ENCODE peak calls at places on chromosome 17, in six cellular contexts. One of them, this sample, is unnamed.

GRCh38 chr17:22233382-22233781 is 541.1 kb downstream of the KCNJ18 start:
- DNase-seq in colonic mucosa: no peak
- DNase-seq in gastrocnemius medialis: no peak
- DNase-seq in cardiac fibroblast: no peak
- DNase-seq in nephron progenitor cell: no peak
- DNase-seq in PC-9: no peak
- DNase-seq in this sample: no peak

GRCh38 chr17:72381597-72382397 is 261.0 kb downstream of the SOX9 start:
- DNase-seq in colonic mucosa: no peak
- DNase-seq in gastrocnemius medialis: no peak
- DNase-seq in cardiac fibroblast: no peak
- DNase-seq in nephron progenitor cell: peak; percentile 37
- DNase-seq in PC-9: no peak
- DNase-seq in this sample: no peak

GRCh38 chr17:34572483-34572882 is 6.9 kb upstream of the TMEM132E start:
- DNase-seq in colonic mucosa: no peak
- DNase-seq in gastrocnemius medialis: no peak
- DNase-seq in cardiac fibroblast: no peak
- DNase-seq in nephron progenitor cell: no peak
- DNase-seq in PC-9: no peak
- DNase-seq in this sample: no peak

GRCh38 chr17:57519199-57519598 is 225.9 kb downstream of the CCDC182 start:
- DNase-seq in colonic mucosa: no peak
- DNase-seq in gastrocnemius medialis: no peak
- DNase-seq in cardiac fibroblast: no peak
- DNase-seq in nephron progenitor cell: peak; percentile 46
- DNase-seq in PC-9: peak; percentile 25
- DNase-seq in this sample: peak; percentile 8

GRCh38 chr17:56351675-56352074 is 198.4 kb downstream of the ANKFN1 start:
- DNase-seq in colonic mucosa: no peak
- DNase-seq in gastrocnemius medialis: no peak
- DNase-seq in cardiac fibroblast: no peak
- DNase-seq in nephron progenitor cell: no peak
- DNase-seq in PC-9: no peak
- DNase-seq in this sample: no peak

GRCh38 chr17:13864551-13864950 is 204.8 kb upstream of the COX10 start:
- DNase-seq in colonic mucosa: no peak
- DNase-seq in gastrocnemius medialis: no peak
- DNase-seq in cardiac fibroblast: peak; percentile 54
- DNase-seq in nephron progenitor cell: no peak
- DNase-seq in PC-9: no peak
- DNase-seq in this sample: peak; percentile 32

GRCh38 chr17:38725066-38725465 is 5.1 kb upstream of the CISD3 start:
- DNase-seq in colonic mucosa: no peak
- DNase-seq in gastrocnemius medialis: no peak
- DNase-seq in cardiac fibroblast: no peak
- DNase-seq in nephron progenitor cell: no peak
- DNase-seq in PC-9: no peak
- DNase-seq in this sample: no peak

GRCh38 chr17:31424944-31425582 is 33.6 kb downstream of the RAB11FIP4 start:
- DNase-seq in colonic mucosa: no peak
- DNase-seq in gastrocnemius medialis: no peak
- DNase-seq in cardiac fibroblast: no peak
- DNase-seq in nephron progenitor cell: peak; percentile 56
- DNase-seq in PC-9: no peak
- DNase-seq in this sample: no peak

GRCh38 chr17:73301359-73301758 is 10.4 kb downstream of the CDC42EP4 start:
- DNase-seq in colonic mucosa: no peak
- DNase-seq in gastrocnemius medialis: no peak
- DNase-seq in cardiac fibroblast: no peak
- DNase-seq in nephron progenitor cell: no peak
- DNase-seq in PC-9: no peak
- DNase-seq in this sample: no peak

GRCh38 chr17:49549691-49550678 is 25.7 kb upstream of the NXPH3 start:
- DNase-seq in colonic mucosa: no peak
- DNase-seq in gastrocnemius medialis: no peak
- DNase-seq in cardiac fibroblast: no peak
- DNase-seq in nephron progenitor cell: no peak
- DNase-seq in PC-9: no peak
- DNase-seq in this sample: no peak

GRCh38 chr17:61015966-61016365 is 338.3 kb downstream of the BCAS3 start:
- DNase-seq in colonic mucosa: no peak
- DNase-seq in gastrocnemius medialis: no peak
- DNase-seq in cardiac fibroblast: no peak
- DNase-seq in nephron progenitor cell: no peak
- DNase-seq in PC-9: no peak
- DNase-seq in this sample: no peak

GRCh38 chr17:31697838-31698237 is 161.2 kb downstream of the COPRS start:
- DNase-seq in colonic mucosa: no peak
- DNase-seq in gastrocnemius medialis: no peak
- DNase-seq in cardiac fibroblast: no peak
- DNase-seq in nephron progenitor cell: no peak
- DNase-seq in PC-9: no peak
- DNase-seq in this sample: no peak

GRCh38 chr17:4087911-4088693 is 54.7 kb downstream of the ZZEF1 start:
- DNase-seq in colonic mucosa: no peak
- DNase-seq in gastrocnemius medialis: no peak
- DNase-seq in cardiac fibroblast: no peak
- DNase-seq in nephron progenitor cell: no peak
- DNase-seq in PC-9: peak; percentile 40
- DNase-seq in this sample: peak; percentile 21

GRCh38 chr17:6099492-6099891 is 29.3 kb downstream of the WSCD1 start:
- DNase-seq in colonic mucosa: no peak
- DNase-seq in gastrocnemius medialis: no peak
- DNase-seq in cardiac fibroblast: no peak
- DNase-seq in nephron progenitor cell: no peak
- DNase-seq in PC-9: no peak
- DNase-seq in this sample: no peak

GRCh38 chr17:21209511-21210175 is 4.3 kb downstream of the TMEM11 start:
- DNase-seq in colonic mucosa: peak; percentile 82
- DNase-seq in gastrocnemius medialis: peak; percentile 89
- DNase-seq in cardiac fibroblast: no peak
- DNase-seq in nephron progenitor cell: no peak
- DNase-seq in PC-9: no peak
- DNase-seq in this sample: no peak

GRCh38 chr17:66451188-66452149 is 149.1 kb downstream of the PRKCA start:
- DNase-seq in colonic mucosa: peak; percentile 82
- DNase-seq in gastrocnemius medialis: no peak
- DNase-seq in cardiac fibroblast: no peak
- DNase-seq in nephron progenitor cell: peak; percentile 17
- DNase-seq in PC-9: no peak
- DNase-seq in this sample: no peak

GRCh38 chr17:4880850-4881249 is 18.5 kb upstream of the C17orf107 start:
- DNase-seq in colonic mucosa: no peak
- DNase-seq in gastrocnemius medialis: no peak
- DNase-seq in cardiac fibroblast: no peak
- DNase-seq in nephron progenitor cell: no peak
- DNase-seq in PC-9: no peak
- DNase-seq in this sample: no peak

GRCh38 chr17:79799538-79800324 is 2.9 kb upstream of the CBX8 start:
- DNase-seq in colonic mucosa: no peak
- DNase-seq in gastrocnemius medialis: no peak
- DNase-seq in cardiac fibroblast: no peak
- DNase-seq in nephron progenitor cell: no peak
- DNase-seq in PC-9: no peak
- DNase-seq in this sample: no peak

GRCh38 chr17:31147507-31148202 is 52.9 kb downstream of the NF1 start:
- DNase-seq in colonic mucosa: no peak
- DNase-seq in gastrocnemius medialis: no peak
- DNase-seq in cardiac fibroblast: peak; percentile 26
- DNase-seq in nephron progenitor cell: no peak
- DNase-seq in PC-9: no peak
- DNase-seq in this sample: peak; percentile 40

GRCh38 chr17:4142107-4142900 is 526 bp downstream of the ZZEF1 start:
- DNase-seq in colonic mucosa: peak; percentile 46
- DNase-seq in gastrocnemius medialis: no peak
- DNase-seq in cardiac fibroblast: peak; percentile 39
- DNase-seq in nephron progenitor cell: peak; percentile 65
- DNase-seq in PC-9: no peak
- DNase-seq in this sample: no peak

GRCh38 chr17:34146440-34147043 is 108.5 kb upstream of the CCL2 start:
- DNase-seq in colonic mucosa: peak; percentile 72
- DNase-seq in gastrocnemius medialis: no peak
- DNase-seq in cardiac fibroblast: no peak
- DNase-seq in nephron progenitor cell: peak; percentile 58
- DNase-seq in PC-9: peak; percentile 40
- DNase-seq in this sample: peak; percentile 0

GRCh38 chr17:79332011-79332410 is 257.4 kb downstream of the ENGASE start:
- DNase-seq in colonic mucosa: no peak
- DNase-seq in gastrocnemius medialis: no peak
- DNase-seq in cardiac fibroblast: no peak
- DNase-seq in nephron progenitor cell: no peak
- DNase-seq in PC-9: no peak
- DNase-seq in this sample: no peak

GRCh38 chr17:30160419-30161172 is 44.0 kb downstream of the NSRP1 start:
- DNase-seq in colonic mucosa: no peak
- DNase-seq in gastrocnemius medialis: no peak
- DNase-seq in cardiac fibroblast: no peak
- DNase-seq in nephron progenitor cell: no peak
- DNase-seq in PC-9: no peak
- DNase-seq in this sample: no peak

DNA sequence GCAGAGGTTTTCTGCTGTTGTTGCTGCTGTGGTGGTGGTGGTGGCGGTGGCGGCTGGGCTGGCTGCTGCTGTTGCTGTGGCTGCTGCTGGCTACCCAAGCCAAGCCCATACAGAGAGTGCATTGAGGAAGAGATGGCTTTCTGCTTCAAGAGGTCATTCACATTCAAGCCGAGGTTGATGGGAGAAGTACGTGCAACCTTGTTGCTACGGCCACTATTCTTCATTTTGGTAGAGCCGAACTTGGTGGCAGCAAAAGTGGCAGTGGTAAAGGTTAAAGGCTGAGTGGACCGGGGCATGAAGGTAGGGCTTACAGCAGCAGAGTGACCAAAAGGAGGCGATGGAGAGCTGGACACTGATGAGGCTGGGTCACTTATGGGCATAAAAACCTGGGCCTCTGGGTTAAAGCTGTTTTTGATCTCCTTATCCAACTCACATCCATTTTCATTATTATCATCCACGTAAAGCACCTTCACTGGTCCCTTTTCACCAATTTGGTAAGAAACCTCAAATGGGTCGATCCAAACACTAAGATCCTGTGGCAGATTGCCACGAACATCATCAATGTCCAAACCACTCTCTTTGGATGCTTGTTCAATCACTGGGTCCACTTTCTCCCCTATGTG is 2.8 kb downstream of the TOB1 start:
- DNase-seq in colonic mucosa: peak; percentile 71
- DNase-seq in gastrocnemius medialis: no peak
- DNase-seq in cardiac fibroblast: peak; percentile 50
- DNase-seq in nephron progenitor cell: peak; percentile 46
- DNase-seq in PC-9: no peak
- DNase-seq in this sample: peak; percentile 63
- TF ChIP-seq CTCF in colonic mucosa: peak; percentile 50
- TF ChIP-seq CTCF in gastrocnemius medialis: peak; percentile 66
- TF ChIP-seq CTCF in cardiac fibroblast: peak; percentile 72
- TF ChIP-seq CTCF in nephron progenitor cell: peak; percentile 41
- TF ChIP-seq CTCF in PC-9: peak; percentile 72
- TF ChIP-seq CTCF in this sample: peak; percentile 75

GRCh38 chr17:48228720-48229119 is 121.2 kb downstream of the SNX11 start:
- DNase-seq in colonic mucosa: no peak
- DNase-seq in gastrocnemius medialis: no peak
- DNase-seq in cardiac fibroblast: no peak
- DNase-seq in nephron progenitor cell: no peak
- DNase-seq in PC-9: no peak
- DNase-seq in this sample: no peak
- TF ChIP-seq CTCF in colonic mucosa: no peak
- TF ChIP-seq CTCF in gastrocnemius medialis: no peak
- TF ChIP-seq CTCF in cardiac fibroblast: no peak
- TF ChIP-seq CTCF in nephron progenitor cell: no peak
- TF ChIP-seq CTCF in PC-9: no peak
- TF ChIP-seq CTCF in this sample: no peak

GRCh38 chr17:69284646-69285045 is 42.3 kb downstream of the ABCA5 start:
- DNase-seq in colonic mucosa: no peak
- DNase-seq in gastrocnemius medialis: no peak
- DNase-seq in cardiac fibroblast: no peak
- DNase-seq in nephron progenitor cell: no peak
- DNase-seq in PC-9: no peak
- DNase-seq in this sample: no peak

GRCh38 chr17:69282002-69282401 is 44.9 kb downstream of the ABCA5 start:
- DNase-seq in colonic mucosa: no peak
- DNase-seq in gastrocnemius medialis: no peak
- DNase-seq in cardiac fibroblast: no peak
- DNase-seq in nephron progenitor cell: no peak
- DNase-seq in PC-9: no peak
- DNase-seq in this sample: no peak

GRCh38 chr17:69287168-69287567 is 39.8 kb downstream of the ABCA5 start:
- DNase-seq in colonic mucosa: no peak
- DNase-seq in gastrocnemius medialis: no peak
- DNase-seq in cardiac fibroblast: no peak
- DNase-seq in nephron progenitor cell: no peak
- DNase-seq in PC-9: no peak
- DNase-seq in this sample: peak; percentile 52

DNA sequence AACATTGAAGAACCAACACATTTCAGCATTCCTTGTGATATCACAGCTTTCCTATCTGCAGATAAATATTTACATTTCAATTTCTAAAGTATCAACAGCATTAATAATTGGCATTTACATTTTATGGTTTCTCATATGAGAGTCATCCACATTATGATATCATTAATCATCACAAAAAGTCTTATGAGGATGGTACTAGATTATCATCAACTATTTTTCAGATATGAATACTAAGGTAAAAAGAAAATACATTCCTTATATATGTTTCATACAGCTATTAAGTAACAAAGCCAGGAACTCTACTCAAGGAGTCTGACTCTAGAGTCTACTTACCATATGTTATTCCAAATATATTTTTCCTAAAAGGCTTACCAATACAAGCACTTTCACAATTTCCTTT is 40.7 kb downstream of the ABCA5 start:
- DNase-seq in colonic mucosa: no peak
- DNase-seq in gastrocnemius medialis: no peak
- DNase-seq in cardiac fibroblast: no peak
- DNase-seq in nephron progenitor cell: no peak
- DNase-seq in PC-9: no peak
- DNase-seq in this sample: no peak
- TF ChIP-seq CTCF in colonic mucosa: no peak
- TF ChIP-seq CTCF in gastrocnemius medialis: no peak
- TF ChIP-seq CTCF in cardiac fibroblast: no peak
- TF ChIP-seq CTCF in nephron progenitor cell: no peak
- TF ChIP-seq CTCF in PC-9: no peak
- TF ChIP-seq CTCF in this sample: no peak

DNA sequence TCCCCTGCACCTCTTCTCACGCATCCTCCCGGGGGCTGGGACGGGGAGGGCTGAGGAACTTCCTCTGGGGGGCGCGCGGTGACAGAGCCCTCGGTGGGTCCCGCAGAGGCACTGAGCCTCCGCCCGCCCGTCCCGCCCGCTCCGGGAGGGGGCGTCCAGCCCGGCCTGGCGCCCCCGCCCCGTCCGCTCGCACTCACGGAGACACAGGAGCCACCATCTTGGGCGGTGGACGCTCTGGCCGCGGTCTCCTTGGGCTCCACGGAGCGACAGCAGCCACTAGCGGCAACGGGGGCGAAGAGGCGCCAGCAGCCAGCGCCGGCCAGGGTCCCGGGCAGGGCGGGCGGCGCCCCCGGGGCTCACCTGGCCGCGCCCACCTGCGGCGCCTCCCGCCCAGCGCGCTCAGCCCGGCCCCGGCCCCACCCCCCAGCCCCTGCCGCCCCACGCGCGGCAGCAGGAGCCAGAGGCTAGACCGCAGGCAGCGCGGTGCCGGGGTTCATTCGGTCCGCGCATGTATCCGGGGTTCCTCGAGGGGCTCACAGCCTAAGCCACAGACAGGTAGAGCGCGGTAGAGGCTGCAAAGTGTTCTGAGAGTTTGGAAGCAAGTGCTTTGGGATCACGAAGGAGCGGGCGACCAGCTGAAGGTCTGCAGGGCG is at the start of gene C17orf113:
- DNase-seq in colonic mucosa: peak; percentile 59
- DNase-seq in gastrocnemius medialis: peak; percentile 10
- DNase-seq in cardiac fibroblast: peak; percentile 29
- DNase-seq in nephron progenitor cell: peak; percentile 76
- DNase-seq in PC-9: peak; percentile 54
- DNase-seq in this sample: no peak
- TF ChIP-seq CTCF in colonic mucosa: no peak
- TF ChIP-seq CTCF in gastrocnemius medialis: peak; percentile 49
- TF ChIP-seq CTCF in cardiac fibroblast: no peak
- TF ChIP-seq CTCF in nephron progenitor cell: peak; percentile 24
- TF ChIP-seq CTCF in PC-9: no peak
- TF ChIP-seq CTCF in this sample: peak; percentile 26